ENCODE peak calls at places on chromosomes 3 and 15, in ten cellular contexts. O is body of pancreas, J is NCI-H1092, D is iPS-NIHi11, K is GM12892, B is B cell, Q is head of caudate nucleus, F is foreskin fibroblast, R is non-pigmented ciliary epithelial cell, L is NCI-H460. E is an unnamed sample.
A peak's percentile ranks its signal among the peaks of the same experiment; 100 is the strongest.

GRCh38 chr3:116569611-116570010 is 124.3 kb upstream of the LSAMP start:
- DNase-seq in L (no peak), J (no peak), K (no peak), F (peak; percentile 44), B (no peak), O (no peak), D (no peak), R (no peak), Q (no peak), E (no peak)

GRCh38 chr3:54853573-54854404 is 74.1 kb downstream of the LRTM1 start:
- DNase-seq in R (peak; percentile 24), J (peak; percentile 7), Q (peak; percentile 91), O (peak; percentile 80), B (no peak), F (peak; percentile 89), L (peak; percentile 36), K (peak; percentile 54), D (peak; percentile 93), E (peak; percentile 65)

GRCh38 chr15:100981086-100981485 is 61.9 kb downstream of the LRRK1 start:
- DNase-seq in R (no peak), J (no peak), B (no peak), O (no peak), K (no peak), Q (no peak), F (no peak), L (no peak), D (no peak), E (no peak)

GRCh38 chr3:168249539-168250414 is 154.1 kb upstream of the GOLIM4 start:
- DNase-seq in F (peak; percentile 90), K (peak; percentile 52), D (peak; percentile 85), B (no peak), J (peak; percentile 77), O (peak; percentile 75), Q (peak; percentile 79), L (peak; percentile 69), R (no peak), E (peak; percentile 90)

GRCh38 chr15:31274496-31275330 is 51.9 kb upstream of the KLF13 start:
- DNase-seq in B (peak; percentile 14), R (no peak), Q (peak; percentile 29), D (no peak), L (no peak), F (no peak), J (no peak), K (no peak), O (no peak), E (no peak)

GRCh38 chr3:13095408-13095861 is 22.2 kb upstream of the IQSEC1 start:
- DNase-seq in L (no peak), Q (peak; percentile 63), D (no peak), R (no peak), K (no peak), F (no peak), O (no peak), J (no peak), B (no peak), E (no peak)

GRCh38 chr3:102240720-102241119 is 194.1 kb upstream of the ZPLD1 start:
- DNase-seq in Q (no peak), F (no peak), B (no peak), J (no peak), O (no peak), R (no peak), L (no peak), K (no peak), D (no peak), E (no peak)

GRCh38 chr15:58742022-58742421 is 7.5 kb downstream of the ADAM10 start:
- DNase-seq in R (no peak), D (no peak), J (no peak), O (no peak), B (no peak), F (no peak), Q (no peak), K (no peak), L (no peak), E (no peak)

GRCh38 chr3:114466251-114466650 is 172.4 kb downstream of the TIGIT start:
- DNase-seq in R (no peak), Q (no peak), L (no peak), O (no peak), D (no peak), F (no peak), K (no peak), J (no peak), B (no peak), E (no peak)

GRCh38 chr15:79425591-79426295 is 6.4 kb upstream of the MINAR1 start:
- DNase-seq in B (no peak), F (no peak), R (no peak), O (no peak), L (no peak), J (no peak), D (no peak), Q (no peak), K (no peak), E (no peak)

GRCh38 chr3:32296251-32297204 is 58.0 kb downstream of the CMTM8 start:
- DNase-seq in Q (peak; percentile 68), B (peak; percentile 51), R (no peak), D (peak; percentile 87), O (peak; percentile 70), L (peak; percentile 40), J (no peak), F (peak; percentile 87), K (peak; percentile 33), E (peak; percentile 71)

GRCh38 chr3:48215876-48216275 is 7.4 kb upstream of the CAMP start:
- DNase-seq in L (no peak), O (peak; percentile 30), F (peak; percentile 62), B (no peak), K (no peak), J (no peak), Q (no peak), R (no peak), D (no peak), E (no peak)

GRCh38 chr3:191372122-191372521 is 41.8 kb upstream of the UTS2B start:
- DNase-seq in K (no peak), D (no peak), F (no peak), R (no peak), J (no peak), Q (no peak), L (no peak), O (no peak), B (no peak), E (no peak)

GRCh38 chr15:98649996-98650870 is 1.9 kb downstream of the IGF1R start:
- DNase-seq in K (no peak), Q (peak; percentile 46), L (no peak), J (no peak), F (peak; percentile 60), D (no peak), O (peak; percentile 68), R (no peak), B (no peak), E (no peak)

GRCh38 chr15:36954486-36954885 is 145.9 kb downstream of the MEIS2 start:
- DNase-seq in R (peak; percentile 20), O (no peak), F (peak; percentile 41), B (no peak), D (no peak), J (no peak), K (no peak), Q (no peak), L (no peak), E (no peak)

GRCh38 chr15:59746777-59747176 is 57.7 kb upstream of the BNIP2 start:
- DNase-seq in R (no peak), J (peak; percentile 71), F (no peak), O (no peak), L (no peak), K (no peak), D (no peak), B (no peak), Q (no peak), E (no peak)

GRCh38 chr3:57227930-57228733 is 603 bp downstream of the APPL1 start:
- DNase-seq in B (peak; percentile 57), L (no peak), K (peak; percentile 43), Q (peak; percentile 76), F (peak; percentile 68), R (no peak), J (no peak), O (peak; percentile 59), D (peak; percentile 40), E (peak; percentile 53)

GRCh38 chr3:105979961-105980360 is 111.1 kb upstream of the CBLB start:
- DNase-seq in J (no peak), K (no peak), O (no peak), D (no peak), Q (no peak), R (no peak), L (no peak), B (no peak), F (no peak), E (no peak)

GRCh38 chr15:74128785-74129350 is 1.5 kb upstream of the ISLR2 start:
- DNase-seq in F (no peak), Q (no peak), J (no peak), K (no peak), R (no peak), O (no peak), B (no peak), D (no peak), L (no peak), E (peak; percentile 25)

GRCh38 chr3:107236661-107237375 is 140.4 kb upstream of the CCDC54 start:
- DNase-seq in L (no peak), Q (no peak), D (no peak), K (no peak), R (no peak), J (no peak), F (peak; percentile 29), O (no peak), B (no peak), E (no peak)

GRCh38 chr15:28133281-28133680 is 34.2 kb upstream of the OCA2 start:
- DNase-seq in B (no peak), D (no peak), R (no peak), F (peak; percentile 23), K (no peak), Q (no peak), L (no peak), O (no peak), J (no peak), E (no peak)

GRCh38 chr3:57544181-57545125 is at the start of gene DNAH12:
- DNase-seq in B (no peak), Q (peak; percentile 32), F (peak; percentile 46), J (peak; percentile 79), O (peak; percentile 80), L (no peak), R (no peak), D (peak; percentile 89), K (no peak), E (peak; percentile 36)

GRCh38 chr15:66724732-66725467 is 22.9 kb downstream of the SMAD6 start:
- DNase-seq in L (no peak), J (no peak), K (no peak), B (no peak), Q (no peak), R (no peak), O (no peak), F (peak; percentile 88), D (no peak), E (no peak)

GRCh38 chr3:52313774-52314188 is 2.3 kb upstream of the DNAH1 start:
- DNase-seq in Q (no peak), B (peak; percentile 87), J (no peak), R (no peak), K (peak; percentile 79), F (peak; percentile 57), O (no peak), L (no peak), D (no peak), E (peak; percentile 89)

GRCh38 chr3:51622868-51623267 is 48.2 kb upstream of the TEX264 start:
- DNase-seq in R (no peak), Q (peak; percentile 32), F (peak; percentile 94), B (no peak), J (peak; percentile 51), D (no peak), K (no peak), O (peak; percentile 45), L (no peak), E (no peak)

GRCh38 chr15:66123799-66124198 is 129.8 kb downstream of the MEGF11 start:
- DNase-seq in O (no peak), D (no peak), Q (no peak), B (no peak), L (no peak), F (no peak), R (no peak), K (no peak), J (no peak), E (no peak)

GRCh38 chr15:40769310-40770146 is at the start of gene C15orf62:
- DNase-seq in D (peak; percentile 47), F (peak; percentile 51), K (peak; percentile 53), L (no peak), B (peak; percentile 95), J (no peak), R (no peak), Q (peak; percentile 69), O (peak; percentile 32), E (peak; percentile 71)

GRCh38 chr15:30921106-30921505 is 17.4 kb downstream of the FAN1 start:
- DNase-seq in K (no peak), L (no peak), D (no peak), O (no peak), J (no peak), Q (no peak), F (no peak), R (no peak), B (no peak), E (no peak)